ENCODE peak calls at places on chromosome 14, in six cellular contexts. C is neuronal stem cell, X is mesenchymal stem cell, H is H9, D is IMR-90, W is H1. U is an unnamed sample. For H3K4me1, the result is how much of the 10 kb centered on the place peaks cover.

GRCh38 chr14:101960225-101960624 is 4.1 kb upstream of the DYNC1H1 start:
- DNase-seq in C (no peak), X (peak), H (peak), D (no peak), W (no peak), U (peak)

GRCh38 chr14:72492196-72492595 is 401.7 kb downstream of the DPF3 start:
- DNase-seq in C (no peak), X (no peak), H (no peak), D (no peak), W (no peak), U (peak)

GRCh38 chr14:104977681-104978647 is at the start of gene AHNAK2:
- DNase-seq in C (peak), X (peak), H (peak), D (peak), W (peak), U (peak)

GRCh38 chr14:88323520-88324199 is 591 bp upstream of the KCNK10 start:
- DNase-seq in C (no peak), X (peak), H (peak), D (peak), W (no peak), U (no peak)

GRCh38 chr14:103724116-103724515 is 8.5 kb downstream of the ZFYVE21 start:
- DNase-seq in C (no peak), X (no peak), H (no peak), D (peak), W (no peak), U (no peak)

GRCh38 chr14:22850944-22851790 is 14.8 kb downstream of the MMP14 start:
- DNase-seq in C (no peak), X (peak), H (no peak), D (peak), W (no peak), U (peak)

GRCh38 chr14:87566986-87567385 is 426.0 kb downstream of the GALC start:
- DNase-seq in C (no peak), X (peak), H (no peak), D (peak), W (no peak), U (peak)

GRCh38 chr14:78985668-78986073 is 815.5 kb downstream of the NRXN3 start:
- DNase-seq in C (peak), X (no peak), H (peak), D (no peak), W (peak), U (no peak)

GRCh38 chr14:94641632-94641955 is 29.4 kb downstream of the SERPINA3 start:
- DNase-seq in C (no peak), X (no peak), H (no peak), D (no peak), W (no peak), U (no peak)

GRCh38 chr14:32933943-32934890 is 4.5 kb upstream of the NPAS3 start:
- DNase-seq in C (peak), X (peak), H (peak), D (no peak), W (no peak), U (no peak)

GRCh38 chr14:101929946-101930345 is 34.4 kb upstream of the DYNC1H1 start:
- DNase-seq in C (no peak), X (no peak), H (no peak), D (no peak), W (no peak), U (peak)

GRCh38 chr14:97705107-97705506 is 907.9 kb downstream of the VRK1 start:
- DNase-seq in C (no peak), X (no peak), H (no peak), D (no peak), W (no peak), U (no peak)

GRCh38 chr14:40368314-40368713 is 936.1 kb upstream of the FBXO33 start:
- DNase-seq in C (no peak), X (no peak), H (no peak), D (no peak), W (no peak), U (no peak)

GRCh38 chr14:31897581-31898186 is 179.4 kb upstream of the ARHGAP5 start:
- DNase-seq in C (no peak), X (no peak), H (no peak), D (no peak), W (no peak), U (no peak)

GRCh38 chr14:25267186-25267585 is 217.2 kb upstream of the STXBP6 start:
- DNase-seq in C (no peak), X (no peak), H (no peak), D (no peak), W (no peak), U (no peak)

GRCh38 chr14:94679941-94680340 is 67.8 kb downstream of the SERPINA3 start:
- DNase-seq in C (no peak), X (no peak), H (no peak), D (no peak), W (no peak), U (no peak)

GRCh38 chr14:30874999-30875787 is 834 bp downstream of the COCH start:
- DNase-seq in C (peak), X (peak), H (peak), D (no peak), W (no peak), U (no peak)

GRCh38 chr14:24437736-24438067 is 4.9 kb downstream of the SDR39U1 start:
- DNase-seq in C (no peak), X (no peak), H (no peak), D (no peak), W (no peak), U (no peak)

GRCh38 chr14:104593241-104593701 is 11.3 kb downstream of the TMEM179 start:
- DNase-seq in C (no peak), X (no peak), H (no peak), D (no peak), W (no peak), U (no peak)

GRCh38 chr14:104445086-104445485 is 134.5 kb upstream of the C14orf180 start:
- DNase-seq in C (no peak), X (no peak), H (no peak), D (no peak), W (no peak), U (no peak)

GRCh38 chr14:21070610-21071224 is 613 bp downstream of the ARHGEF40 start:
- DNase-seq in C (peak), X (peak), H (peak), D (peak), W (no peak), U (peak)

GRCh38 chr14:101780887-101781239 is 19.4 kb downstream of the PPP2R5C start:
- DNase-seq in C (no peak), X (peak), H (peak), D (no peak), W (no peak), U (no peak)

GRCh38 chr14:23608454-23608853 is 27.7 kb upstream of the DHRS2 start:
- DNase-seq in C (no peak), X (no peak), H (no peak), D (no peak), W (no peak), U (no peak)

GRCh38 chr14:80784824-80785223 is 156.7 kb downstream of the CEP128 start:
- DNase-seq in C (no peak), X (peak), H (no peak), D (peak), W (no peak), U (no peak)

GRCh38 chr14:58244556-58245387 is at the start of gene PSMA3:
- DNase-seq in C (peak), X (peak), H (peak), D (peak), W (peak), U (peak)

GRCh38 chr14:91929700-91930099 is 17.8 kb downstream of the FBLN5 start:
- DNase-seq in C (no peak), X (no peak), H (no peak), D (peak), W (no peak), U (peak)

GRCh38 chr14:40058916-40059897 is 627.0 kb upstream of the FBXO33 start:
- DNase-seq in C (no peak), X (peak), H (no peak), D (no peak), W (no peak), U (no peak)

GRCh38 chr14:52299692-52300278 is 14.3 kb upstream of the PTGER2 start:
- DNase-seq in C (no peak), X (peak), H (no peak), D (peak), W (no peak), U (peak)

GRCh38 chr14:44462372-44462771 is 44.7 kb downstream of the FSCB start:
- DNase-seq in C (no peak), X (no peak), H (no peak), D (no peak), W (no peak), U (no peak)

GRCh38 chr14:65461730-65462129 is 49.2 kb downstream of the FUT8 start:
- DNase-seq in C (no peak), X (no peak), H (no peak), D (no peak), W (no peak), U (no peak)
- H3K4me1 ChIP-seq in C (under half), X (under half), H (under half), D (under half), W (under half), U (under half)

DNA sequence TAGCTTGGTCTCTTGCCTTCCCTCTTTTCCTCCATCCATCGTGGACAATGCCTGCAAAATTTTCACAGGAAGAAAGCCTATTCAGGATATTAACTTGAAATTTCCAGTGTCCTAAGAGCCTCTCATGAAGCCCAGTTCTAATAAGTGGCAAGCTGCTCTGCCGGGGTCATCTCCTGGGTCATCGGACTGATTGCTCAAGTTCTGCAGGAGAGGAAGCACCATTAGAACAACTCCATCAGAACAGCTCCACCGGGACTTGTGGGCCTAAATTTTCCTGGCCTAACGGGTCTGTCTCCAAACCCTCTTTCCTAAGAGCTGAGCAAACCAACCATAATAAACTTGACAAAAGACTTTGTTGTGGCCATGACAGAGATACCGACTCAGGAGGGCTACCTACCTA is 13.9 kb downstream of the ERG28 start:
- DNase-seq in C (no peak), X (no peak), H (no peak), D (no peak), W (no peak), U (no peak)
- H3K4me2 ChIP-seq in C (no peak), X (no peak), H (no peak), D (peak), W (no peak), U (no peak)

GRCh38 chr14:35531960-35532747 is 1.8 kb upstream of the INSM2 start:
- DNase-seq in C (no peak), X (no peak), H (no peak), D (no peak), W (no peak), U (no peak)

GRCh38 chr14:35534884-35535793 is 1.2 kb downstream of the INSM2 start:
- DNase-seq in C (peak), X (peak), H (peak), D (peak), W (no peak), U (peak)

GRCh38 chr14:35534130-35534883 is at the start of gene INSM2:
- DNase-seq in C (peak), X (no peak), H (no peak), D (peak), W (no peak), U (peak)

GRCh38 chr14:35533357-35534129 is 421 bp upstream of the INSM2 start:
- DNase-seq in C (peak), X (peak), H (peak), D (peak), W (no peak), U (peak)

DNA sequence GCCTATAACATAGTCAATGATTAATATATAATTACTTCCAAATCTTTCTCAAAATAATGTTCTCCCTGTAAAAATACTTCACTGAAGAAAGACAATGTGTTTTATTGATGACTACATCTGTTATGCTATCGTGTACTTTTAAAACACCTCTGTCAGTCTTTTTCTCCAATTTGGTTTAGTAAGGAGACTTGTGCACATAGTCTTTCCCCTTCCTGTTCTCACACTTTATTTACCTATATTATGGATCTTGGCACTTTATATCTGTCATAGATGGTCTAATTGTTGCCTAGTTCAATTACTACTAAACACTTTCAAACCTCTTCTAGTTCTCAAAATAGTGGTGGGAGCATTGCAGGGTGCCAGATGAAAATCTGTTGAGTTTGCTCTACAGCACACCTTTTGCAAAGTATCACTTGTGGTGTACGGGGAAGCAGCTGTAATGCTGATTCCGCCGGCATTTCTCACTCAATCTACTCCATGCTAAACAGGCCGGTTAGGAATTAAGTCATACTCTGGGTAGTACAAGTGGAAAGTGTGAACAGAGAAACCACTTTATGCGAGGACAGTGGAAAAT is 1.1 kb upstream of the INSM2 start:
- DNase-seq in C (no peak), X (no peak), H (no peak), D (no peak), W (no peak), U (no peak)
- H4K91ac ChIP-seq in C (no peak), X (no peak), H (no peak), D (no peak), W (no peak), U (no peak)

GRCh38 chr14:61438036-61438435 is 116.7 kb downstream of the PRKCH start:
- DNase-seq in C (no peak), X (no peak), H (no peak), D (no peak), W (no peak), U (no peak)

GRCh38 chr14:61438860-61439765 is 117.7 kb downstream of the PRKCH start:
- DNase-seq in C (peak), X (peak), H (peak), D (peak), W (no peak), U (no peak)

GRCh38 chr14:61439779-61440418 is 118.5 kb downstream of the PRKCH start:
- DNase-seq in C (no peak), X (no peak), H (no peak), D (no peak), W (no peak), U (no peak)

GRCh38 chr14:61437383-61437782 is 116.0 kb downstream of the PRKCH start:
- DNase-seq in C (no peak), X (peak), H (no peak), D (no peak), W (no peak), U (no peak)

GRCh38 chr14:61438497-61438859 is 117.1 kb downstream of the PRKCH start:
- DNase-seq in C (no peak), X (peak), H (no peak), D (no peak), W (no peak), U (peak)
- H3K4me1 ChIP-seq in C (under half), X (under half), H (under half), D (under half), W (under half), U (under half)

GRCh38 chr14:36474593-36474992 is 45.4 kb downstream of the NKX2-1 start:
- DNase-seq in C (no peak), X (no peak), H (no peak), D (no peak), W (no peak), U (no peak)
- H3K4me2 ChIP-seq in C (no peak), X (no peak), H (no peak), D (no peak), W (no peak), U (no peak)

GRCh38 chr14:65373671-65374039 is 38.9 kb upstream of the FUT8 start:
- DNase-seq in C (no peak), X (no peak), H (no peak), D (no peak), W (no peak), U (no peak)
- H4K91ac ChIP-seq in C (no peak), X (no peak), H (no peak), D (no peak), W (no peak), U (no peak)

GRCh38 chr14:56129092-56129491 is 10.9 kb downstream of the PELI2 start:
- DNase-seq in C (no peak), X (no peak), H (no peak), D (no peak), W (no peak), U (no peak)
- H3K4me1 ChIP-seq in C (under half), X (under half), H (under half), D (under half), W (under half), U (under half)

GRCh38 chr14:96260341-96260821 is 4.4 kb downstream of the BDKRB1 start:
- DNase-seq in C (no peak), X (peak), H (no peak), D (peak), W (no peak), U (no peak)
- H3K4me2 ChIP-seq in C (no peak), X (no peak), H (no peak), D (peak), W (no peak), U (no peak)

DNA sequence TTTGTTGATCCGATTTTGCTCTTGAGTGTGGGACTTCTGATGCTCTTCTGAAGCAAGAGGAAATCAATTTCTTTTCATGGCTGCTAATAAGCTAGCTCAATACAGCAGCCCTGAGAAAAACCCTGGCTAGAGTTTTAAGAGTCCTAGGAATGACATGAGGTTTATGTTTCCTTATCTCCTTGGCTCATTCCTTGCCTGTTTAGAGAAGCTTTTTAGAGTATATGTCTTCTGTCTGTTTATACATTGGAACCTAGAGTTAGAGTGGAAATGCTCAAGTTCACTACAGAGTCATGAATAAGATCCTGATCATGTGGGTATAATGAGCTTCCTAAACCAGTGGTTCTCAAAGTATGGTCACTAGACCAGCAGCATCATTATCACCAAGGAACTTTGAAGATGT is 34.5 kb downstream of the SMOC1 start:
- DNase-seq in C (no peak), X (no peak), H (no peak), D (peak), W (no peak), U (no peak)
- H4K91ac ChIP-seq in C (no peak), X (no peak), H (no peak), D (no peak), W (no peak), U (no peak)

GRCh38 chr14:99576761-99577705 is 27.0 kb downstream of the CCDC85C start:
- DNase-seq in C (no peak), X (no peak), H (no peak), D (no peak), W (no peak), U (no peak)

GRCh38 chr14:99578541-99579044 is 25.4 kb downstream of the CCDC85C start:
- DNase-seq in C (no peak), X (no peak), H (no peak), D (no peak), W (no peak), U (peak)

GRCh38 chr14:99574099-99574880 is 29.7 kb downstream of the CCDC85C start:
- DNase-seq in C (peak), X (peak), H (peak), D (peak), W (peak), U (peak)

GRCh38 chr14:99575043-99576023 is 28.7 kb downstream of the CCDC85C start:
- DNase-seq in C (no peak), X (no peak), H (no peak), D (peak), W (no peak), U (peak)

GRCh38 chr14:99576304-99576703 is 27.7 kb downstream of the CCDC85C start:
- DNase-seq in C (no peak), X (no peak), H (no peak), D (no peak), W (no peak), U (peak)
- H3K4me1 ChIP-seq in C (half or more), X (half or more), H (under half), D (half or more), W (half or more), U (half or more)